ENCODE peak calls at places on chromosomes 11 and 22, in six cellular contexts. S, G, N, W, Z and B are unnamed samples.

GRCh38 chr11:129894281-129895125 is 875 bp downstream of the NFRKB start:
- DNase-seq in S (no peak), G (no peak), N (no peak), W (peak), Z (peak), B (no peak)

GRCh38 chr11:1834132-1834610 is 619 bp upstream of the SYT8 start:
- DNase-seq in S (peak), G (no peak), N (no peak), W (no peak), Z (no peak), B (no peak)

GRCh38 chr11:117933930-117934329 is 4.7 kb upstream of the TMPRSS13 start:
- DNase-seq in S (no peak), G (no peak), N (no peak), W (no peak), Z (no peak), B (no peak)

GRCh38 chr22:48517039-48518030 is 1310.3 kb downstream of the BRD1 start:
- DNase-seq in S (no peak), G (no peak), N (no peak), W (no peak), Z (peak), B (no peak)

GRCh38 chr11:82980292-82980691 is 78.8 kb downstream of the DDIAS start:
- DNase-seq in S (no peak), G (no peak), N (peak), W (peak), Z (no peak), B (peak)

GRCh38 chr11:65524010-65524746 is 705 bp upstream of the SCYL1 start:
- DNase-seq in S (no peak), G (no peak), N (no peak), W (no peak), Z (peak), B (no peak)

GRCh38 chr11:86346513-86346912 is 28.2 kb upstream of the CCDC81 start:
- DNase-seq in S (no peak), G (no peak), N (no peak), W (no peak), Z (no peak), B (no peak)

GRCh38 chr22:38927033-38927789 is 30.2 kb upstream of the APOBEC3A start:
- DNase-seq in S (peak), G (no peak), N (peak), W (peak), Z (peak), B (peak)

GRCh38 chr22:23781533-23781932 is 5.2 kb upstream of the SMARCB1 start:
- DNase-seq in S (no peak), G (no peak), N (peak), W (peak), Z (peak), B (peak)

GRCh38 chr11:76661306-76661751 is 9.2 kb downstream of the LRRC32 start:
- DNase-seq in S (no peak), G (no peak), N (no peak), W (no peak), Z (no peak), B (no peak)